ENCODE peak calls at places on chromosomes 1 and 21, in nine cellular contexts. U is kidney epithelial cell, M is PC-9, R is uterus, H is lower lobe of right lung, V is AG09319, Q is mucosa of descending colon, E is cardiac muscle cell, L is tibial nerve. G is an unnamed sample.

GRCh38 chr21:25961042-25961441 is 209.5 kb downstream of the APP start:
- DNase-seq in U (no peak), M (no peak), R (no peak), H (no peak), V (no peak), Q (no peak), E (no peak), L (no peak), G (no peak)

GRCh38 chr1:71086331-71086730 is 5.5 kb upstream of the ZRANB2 start:
- DNase-seq in U (peak; percentile 23), M (peak; percentile 48), R (no peak), H (no peak), V (no peak), Q (no peak), E (peak; percentile 3), L (no peak), G (peak; percentile 11)

GRCh38 chr1:155139895-155140629 is at the start of gene DPM3:
- DNase-seq in U (no peak), M (peak; percentile 63), R (peak; percentile 89), H (peak; percentile 95), V (no peak), Q (peak; percentile 95), E (peak; percentile 84), L (peak; percentile 82), G (no peak)

GRCh38 chr1:223834660-223835263 is 11.0 kb downstream of the TP53BP2 start:
- DNase-seq in U (no peak), M (no peak), R (no peak), H (no peak), V (no peak), Q (no peak), E (peak; percentile 87), L (no peak), G (no peak)

GRCh38 chr1:52632732-52633290 is at the start of gene SHISAL2A:
- DNase-seq in U (no peak), M (no peak), R (no peak), H (peak; percentile 68), V (no peak), Q (peak; percentile 28), E (peak; percentile 39), L (no peak), G (no peak)

GRCh38 chr1:206709772-206710456 is 25.2 kb downstream of the MAPKAPK2 start:
- DNase-seq in U (no peak), M (peak; percentile 92), R (no peak), H (no peak), V (no peak), Q (no peak), E (no peak), L (no peak), G (no peak)

GRCh38 chr1:166069390-166069789 is 97.4 kb downstream of the FAM78B start:
- DNase-seq in U (no peak), M (no peak), R (no peak), H (no peak), V (no peak), Q (peak; percentile 9), E (no peak), L (no peak), G (no peak)

GRCh38 chr21:27645285-27645684 is 678.4 kb upstream of the ADAMTS5 start:
- DNase-seq in U (no peak), M (no peak), R (no peak), H (no peak), V (no peak), Q (no peak), E (no peak), L (no peak), G (no peak)

GRCh38 chr1:222301653-222302052 is 246.3 kb downstream of the HHIPL2 start:
- DNase-seq in U (no peak), M (no peak), R (no peak), H (no peak), V (no peak), Q (no peak), E (no peak), L (no peak), G (no peak)

GRCh38 chr1:26388791-26389445 is 16.4 kb upstream of the ZNF683 start:
- DNase-seq in U (no peak), M (no peak), R (no peak), H (no peak), V (no peak), Q (no peak), E (no peak), L (no peak), G (no peak)

GRCh38 chr1:236748471-236748870 is 46.6 kb upstream of the MTR start:
- DNase-seq in U (no peak), M (no peak), R (no peak), H (no peak), V (no peak), Q (no peak), E (no peak), L (no peak), G (no peak)
- TF ChIP-seq CTCF in U (no peak), M (peak; percentile 36), R (no peak), H (no peak), V (no peak), Q (no peak), E (no peak), L (no peak), G (peak; percentile 10)

GRCh38 chr1:226675720-226676357 is 63.2 kb downstream of the ITPKB start:
- DNase-seq in U (no peak), M (no peak), R (no peak), H (no peak), V (no peak), Q (no peak), E (no peak), L (no peak), G (no peak)

GRCh38 chr1:226676381-226676780 is 62.7 kb downstream of the ITPKB start:
- DNase-seq in U (no peak), M (no peak), R (no peak), H (no peak), V (no peak), Q (no peak), E (peak; percentile 29), L (no peak), G (no peak)

GRCh38 chr1:226677121-226678020 is 61.7 kb downstream of the ITPKB start:
- DNase-seq in U (no peak), M (no peak), R (peak; percentile 93), H (no peak), V (peak; percentile 42), Q (peak; percentile 57), E (peak; percentile 73), L (peak; percentile 89), G (peak; percentile 61)

GRCh38 chr1:226672217-226672838 is 66.8 kb downstream of the ITPKB start:
- DNase-seq in U (no peak), M (peak; percentile 49), R (no peak), H (no peak), V (no peak), Q (no peak), E (no peak), L (no peak), G (no peak)

DNA sequence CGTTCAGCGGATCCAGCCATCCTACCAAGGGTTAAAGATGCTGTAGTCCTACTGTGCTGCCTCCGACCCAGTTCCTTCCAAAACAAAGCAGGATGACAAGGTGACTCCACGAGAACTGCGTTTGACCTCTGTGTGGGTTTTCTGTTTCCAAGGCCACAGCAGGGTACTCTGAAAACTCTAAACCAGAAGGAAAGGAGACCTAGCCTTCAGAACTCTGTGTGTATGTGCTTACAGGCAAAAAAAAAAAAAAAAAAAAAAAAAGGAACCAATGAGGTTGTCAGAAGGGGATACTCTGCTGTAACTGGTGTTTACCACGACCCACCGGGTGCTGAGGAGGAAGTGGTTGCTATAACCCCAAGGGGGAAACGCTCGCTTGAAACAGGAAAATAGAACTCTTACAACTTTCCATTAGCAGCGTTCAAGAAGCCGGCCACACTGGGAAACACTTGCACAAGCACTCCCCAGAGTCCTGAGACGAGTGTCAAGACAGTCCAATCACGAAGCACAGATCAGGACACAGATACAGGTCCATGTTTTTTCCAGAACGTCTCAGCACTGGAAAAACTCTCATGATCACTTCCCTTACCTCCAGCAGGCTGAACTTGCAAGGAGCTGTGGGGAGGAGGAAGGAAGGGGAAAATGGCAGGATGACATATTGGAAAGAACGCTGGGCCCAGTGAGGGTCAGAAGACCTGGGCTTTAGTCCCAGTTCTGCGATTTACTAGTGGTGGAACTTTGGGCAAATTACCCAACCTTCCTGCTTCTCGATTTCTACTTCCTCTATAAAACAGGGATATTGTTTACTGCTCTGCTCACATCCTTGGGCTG is 64.0 kb downstream of the ITPKB start:
- DNase-seq in U (no peak), M (no peak), R (peak; percentile 71), H (peak; percentile 64), V (no peak), Q (peak; percentile 62), E (peak; percentile 41), L (no peak), G (no peak)
- TF ChIP-seq CTCF in U (no peak), M (no peak), R (no peak), H (no peak), V (no peak), Q (no peak), E (no peak), L (no peak), G (no peak)

GRCh38 chr1:185693654-185694053 is 40.5 kb upstream of the HMCN1 start:
- DNase-seq in U (no peak), M (no peak), R (no peak), H (no peak), V (no peak), Q (no peak), E (no peak), L (no peak), G (no peak)

GRCh38 chr1:185699874-185700273 is 34.3 kb upstream of the HMCN1 start:
- DNase-seq in U (no peak), M (no peak), R (no peak), H (no peak), V (no peak), Q (no peak), E (no peak), L (no peak), G (no peak)

GRCh38 chr1:185696419-185697150 is 37.6 kb upstream of the HMCN1 start:
- DNase-seq in U (no peak), M (no peak), R (no peak), H (no peak), V (no peak), Q (no peak), E (no peak), L (no peak), G (no peak)

GRCh38 chr1:185694081-185694480 is 40.1 kb upstream of the HMCN1 start:
- DNase-seq in U (no peak), M (no peak), R (peak; percentile 17), H (no peak), V (no peak), Q (peak; percentile 36), E (no peak), L (no peak), G (no peak)

GRCh38 chr1:185695299-185695698 is 38.9 kb upstream of the HMCN1 start:
- DNase-seq in U (no peak), M (no peak), R (no peak), H (no peak), V (no peak), Q (no peak), E (no peak), L (no peak), G (no peak)
- TF ChIP-seq CTCF in U (no peak), M (peak; percentile 39), R (no peak), H (no peak), V (no peak), Q (peak; percentile 16), E (no peak), L (no peak), G (no peak)

DNA sequence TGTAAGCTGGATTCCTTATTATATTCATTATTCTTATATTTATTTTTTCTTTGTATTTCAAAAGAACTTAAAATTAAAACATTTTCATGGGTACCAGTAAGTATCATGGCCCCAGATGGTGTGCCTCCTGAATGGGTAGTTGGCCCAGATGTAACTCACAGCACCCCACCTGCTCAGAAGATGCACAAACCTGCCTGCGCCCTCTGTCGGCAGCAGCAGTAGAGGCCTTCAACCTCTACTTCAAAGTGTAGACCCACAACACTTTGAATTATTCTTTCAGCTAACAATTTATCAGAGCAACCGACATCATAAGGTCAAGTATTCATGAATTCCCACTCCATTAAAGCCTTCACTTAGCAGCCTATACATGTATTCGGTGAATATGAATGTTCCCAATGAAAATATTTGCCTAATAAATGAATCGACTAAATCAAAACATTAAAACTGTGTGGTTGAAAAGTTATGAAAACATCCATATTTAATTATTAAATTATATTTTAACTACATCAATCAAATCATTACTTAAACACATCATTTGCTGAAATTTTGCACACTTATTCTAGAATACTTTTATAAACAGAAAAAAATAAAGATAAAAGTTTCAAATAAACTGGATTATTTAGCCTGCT is 25.4 kb downstream of the PIGM start:
- DNase-seq in U (no peak), M (peak; percentile 60), R (no peak), H (peak; percentile 86), V (peak; percentile 25), Q (peak; percentile 88), E (peak; percentile 77), L (peak; percentile 36), G (peak; percentile 25)
- TF ChIP-seq CTCF in U (peak; percentile 97), M (peak; percentile 95), R (peak; percentile 57), H (peak; percentile 87), V (peak; percentile 97), Q (peak; percentile 84), E (peak; percentile 99), L (peak; percentile 75), G (peak; percentile 98)